ENCODE peak calls at places on chromosomes 7 and 10, in four cellular contexts. Z is astrocyte of the cerebellum, B is GM23338, U is lower leg skin. P is an unnamed sample.

GRCh38 chr7:108157606-108158330 is 27.6 kb upstream of the LAMB4 start:
- DNase-seq in Z (no peak), B (no peak), U (no peak), P (no peak)

GRCh38 chr10:693506-693905 is 4.0 kb upstream of the DIP2C start:
- DNase-seq in Z (no peak), B (no peak), U (no peak), P (peak; percentile 60)

GRCh38 chr10:70664702-70665195 is 7.6 kb upstream of the ADAMTS14 start:
- DNase-seq in Z (peak; percentile 95), B (no peak), U (no peak), P (peak; percentile 98)

GRCh38 chr10:31070691-31071090 is 39.0 kb upstream of the ZNF438 start:
- DNase-seq in Z (no peak), B (no peak), U (no peak), P (no peak)

GRCh38 chr10:1289591-1289990 is 233.4 kb downstream of the WDR37 start:
- DNase-seq in Z (no peak), B (no peak), U (peak; percentile 24), P (no peak)

GRCh38 chr10:130036296-130037065 is 72.4 kb upstream of the EBF3 start:
- DNase-seq in Z (no peak), B (no peak), U (no peak), P (no peak)

GRCh38 chr10:19629559-19629958 is 186.7 kb upstream of the PLXDC2 start:
- DNase-seq in Z (peak; percentile 41), B (peak; percentile 34), U (peak; percentile 63), P (peak; percentile 93)

GRCh38 chr7:47941136-47941844 is 7.0 kb downstream of the PKD1L1 start:
- DNase-seq in Z (no peak), B (no peak), U (no peak), P (peak; percentile 82)

GRCh38 chr7:2266911-2267310 is 24.9 kb downstream of the NUDT1 start:
- DNase-seq in Z (no peak), B (no peak), U (no peak), P (peak; percentile 74)

GRCh38 chr7:96789914-96790313 is 80.3 kb upstream of the SEM1 start:
- DNase-seq in Z (no peak), B (no peak), U (no peak), P (no peak)

GRCh38 chr10:133532871-133533270 is 5.7 kb downstream of the CYP2E1 start:
- DNase-seq in Z (no peak), B (no peak), U (no peak), P (no peak)

GRCh38 chr10:62437696-62438095 is 63.5 kb downstream of the ZNF365 start:
- DNase-seq in Z (peak; percentile 75), B (peak; percentile 80), U (no peak), P (peak; percentile 86)

GRCh38 chr7:34296663-34297062 is 361.4 kb upstream of the NPSR1 start:
- DNase-seq in Z (no peak), B (no peak), U (no peak), P (peak; percentile 63)

GRCh38 chr7:2374830-2375728 is 20.5 kb downstream of the EIF3B start:
- DNase-seq in Z (no peak), B (no peak), U (no peak), P (no peak)

GRCh38 chr10:123126246-123126645 is 9.5 kb upstream of the HMX3 start:
- DNase-seq in Z (no peak), B (no peak), U (no peak), P (no peak)

GRCh38 chr10:133379152-133379800 is at the start of gene PAOX:
- DNase-seq in Z (no peak), B (peak; percentile 77), U (peak; percentile 40), P (peak; percentile 65)

GRCh38 chr7:50331564-50332208 is 27.2 kb downstream of the IKZF1 start:
- DNase-seq in Z (no peak), B (no peak), U (no peak), P (peak; percentile 15)

GRCh38 chr7:149838992-149839408 is 825 bp downstream of the ZNF862 start:
- DNase-seq in Z (no peak), B (peak; percentile 35), U (no peak), P (no peak)

GRCh38 chr10:131744356-131744755 is 156.5 kb upstream of the PPP2R2D start:
- DNase-seq in Z (no peak), B (no peak), U (no peak), P (no peak)

GRCh38 chr10:33145451-33146188 is 187.6 kb upstream of the ITGB1 start:
- DNase-seq in Z (no peak), B (no peak), U (no peak), P (no peak)

GRCh38 chr10:24133839-24134238 is 75.1 kb upstream of the KIAA1217 start:
- DNase-seq in Z (no peak), B (no peak), U (no peak), P (no peak)

GRCh38 chr10:19816420-19817250 is at the start of gene PLXDC2:
- DNase-seq in Z (peak; percentile 28), B (peak; percentile 61), U (peak; percentile 50), P (peak; percentile 73)

GRCh38 chr10:25556457-25556856 is 377.6 kb upstream of the MYO3A start:
- DNase-seq in Z (peak; percentile 90), B (no peak), U (no peak), P (peak; percentile 97)

GRCh38 chr10:125023862-125024495 is 82.1 kb downstream of the ZRANB1 start:
- DNase-seq in Z (no peak), B (no peak), U (peak; percentile 54), P (no peak)

GRCh38 chr7:135970682-135971365 is 6.3 kb downstream of the MTPN start:
- DNase-seq in Z (no peak), B (no peak), U (no peak), P (no peak)

GRCh38 chr7:2709553-2710165 is 21.7 kb downstream of the AMZ1 start:
- DNase-seq in Z (no peak), B (peak; percentile 93), U (peak; percentile 42), P (peak; percentile 62)

GRCh38 chr7:66400400-66400799 is 195.3 kb downstream of the TPST1 start:
- DNase-seq in Z (no peak), B (no peak), U (no peak), P (no peak)

GRCh38 chr10:103327906-103328305 is 23.0 kb downstream of the PCGF6 start:
- DNase-seq in Z (no peak), B (no peak), U (no peak), P (no peak)

GRCh38 chr10:116490028-116490662 is 55.6 kb upstream of the PNLIP start:
- DNase-seq in Z (no peak), B (peak; percentile 76), U (no peak), P (peak; percentile 47)

GRCh38 chr7:36644625-36645422 is 79.5 kb downstream of the AOAH start:
- DNase-seq in Z (no peak), B (no peak), U (peak; percentile 51), P (peak; percentile 21)

GRCh38 chr10:101889256-101890210 is 45.9 kb upstream of the KCNIP2 start:
- DNase-seq in Z (peak; percentile 63), B (peak; percentile 94), U (peak; percentile 50), P (peak; percentile 91)

GRCh38 chr10:30285970-30286369 is 63.1 kb downstream of the MTPAP start:
- DNase-seq in Z (no peak), B (no peak), U (no peak), P (no peak)

GRCh38 chr7:127290801-127291361 is 38.1 kb upstream of the GRM8 start:
- DNase-seq in Z (no peak), B (no peak), U (no peak), P (peak; percentile 1)

GRCh38 chr7:32670105-32670504 is 174.8 kb downstream of the AVL9 start:
- DNase-seq in Z (no peak), B (no peak), U (no peak), P (peak; percentile 54)

GRCh38 chr10:27744478-27745379 is 890 bp downstream of the MKX start:
- DNase-seq in Z (no peak), B (peak; percentile 66), U (no peak), P (no peak)

GRCh38 chr7:55140221-55140980 is 121.6 kb downstream of the EGFR start:
- DNase-seq in Z (no peak), B (no peak), U (no peak), P (peak; percentile 93)

GRCh38 chr10:12121673-12122072 is 7.8 kb upstream of the SEC61A2 start:
- DNase-seq in Z (no peak), B (no peak), U (no peak), P (no peak)

GRCh38 chr10:38163617-38164016 is 69.5 kb downstream of the ZNF37A start:
- DNase-seq in Z (no peak), B (no peak), U (no peak), P (no peak)

GRCh38 chr10:125538947-125539649 is 143.9 kb downstream of the TEX36 start:
- DNase-seq in Z (no peak), B (peak; percentile 18), U (peak; percentile 36), P (no peak)

GRCh38 chr7:7944619-7945282 is 23.8 kb upstream of the GLCCI1 start:
- DNase-seq in Z (no peak), B (no peak), U (no peak), P (peak; percentile 4)

GRCh38 chr7:26862806-26863205 is 1.6 kb downstream of the SKAP2 start:
- DNase-seq in Z (no peak), B (no peak), U (no peak), P (no peak)
- H3K4me3 ChIP-seq in Z (no peak overlapping the region), B (no peak overlapping the region), U (no peak overlapping the region), P (no peak overlapping the region)

GRCh38 chr10:73946253-73947145 is 35.6 kb downstream of the PLAU start:
- DNase-seq in Z (no peak), B (no peak), U (no peak), P (no peak)
- TF ChIP-seq CTCF in Z (no peak), B (no peak), U (no peak), P (no peak)

GRCh38 chr10:4763513-4763912 is 62.5 kb upstream of the AKR1E2 start:
- DNase-seq in Z (no peak), B (no peak), U (no peak), P (no peak)
- H3K4me3 ChIP-seq in Z (no peak overlapping the region), B (no peak overlapping the region), U (no peak overlapping the region), P (no peak overlapping the region)

GRCh38 chr10:105068497-105068896 is 427.4 kb downstream of the SORCS3 start:
- DNase-seq in Z (peak; percentile 1), B (no peak), U (no peak), P (no peak)

GRCh38 chr10:105062881-105063280 is 421.8 kb downstream of the SORCS3 start:
- DNase-seq in Z (no peak), B (no peak), U (no peak), P (no peak)

GRCh38 chr10:105063796-105064195 is 422.7 kb downstream of the SORCS3 start:
- DNase-seq in Z (peak; percentile 36), B (peak; percentile 81), U (no peak), P (peak; percentile 1)
- TF ChIP-seq CTCF in Z (peak; percentile 96), B (peak; percentile 91), U (no peak), P (peak; percentile 9)

GRCh38 chr10:14548970-14549369 is 218.2 kb upstream of the FRMD4A start:
- DNase-seq in Z (no peak), B (no peak), U (no peak), P (no peak)
- H3K4me3 ChIP-seq in Z (no peak overlapping the region), B (no peak overlapping the region), U (no peak overlapping the region), P (no peak overlapping the region)